ENCODE peak calls at places on chromosomes 7 and 10, in seven cellular contexts. L is neural progenitor cell; B is CD8-positive, alpha-beta T cell; Y is tibial nerve; E is spleen; U is heart left ventricle; I is upper lobe of left lung. P is an unnamed sample. For H3K4me1, the result is how much of the 10 kb centered on the place peaks cover.

GRCh38 chr7:74371381-74372059 is 82.2 kb upstream of the GTF2IRD1 start:
- DNase-seq in L (peak), B (no peak), Y (no peak), E (no peak), U (no peak), I (no peak), P (peak)

GRCh38 chr10:128875955-128876354 is 591.1 kb upstream of the MGMT start:
- DNase-seq in L (no peak), B (no peak), Y (peak), E (no peak), U (no peak), I (no peak), P (peak)

GRCh38 chr10:96705134-96705533 is 15.2 kb downstream of the PIK3AP1 start:
- DNase-seq in L (no peak), B (no peak), Y (no peak), E (no peak), U (no peak), I (no peak), P (no peak)

GRCh38 chr7:22934023-22934422 is 79.9 kb downstream of the HYCC1 start:
- DNase-seq in L (no peak), B (no peak), Y (no peak), E (no peak), U (no peak), I (no peak), P (no peak)

GRCh38 chr10:2917926-2918325 is 149.4 kb upstream of the PFKP start:
- DNase-seq in L (no peak), B (no peak), Y (no peak), E (no peak), U (no peak), I (no peak), P (no peak)

GRCh38 chr10:35324196-35324595 is 12.1 kb upstream of the CCNY start:
- DNase-seq in L (no peak), B (no peak), Y (no peak), E (no peak), U (no peak), I (no peak), P (no peak)

GRCh38 chr10:22874189-22874854 is 53.5 kb upstream of the ARMC3 start:
- DNase-seq in L (peak), B (no peak), Y (no peak), E (no peak), U (no peak), I (no peak), P (no peak)

GRCh38 chr7:138243430-138243829 is 167.2 kb downstream of the AKR1D1 start:
- DNase-seq in L (peak), B (no peak), Y (no peak), E (no peak), U (peak), I (no peak), P (peak)

GRCh38 chr7:141208539-141208938 is 134.7 kb downstream of the TMEM178B start:
- DNase-seq in L (no peak), B (no peak), Y (no peak), E (no peak), U (no peak), I (no peak), P (no peak)

GRCh38 chr7:24842029-24842428 is 84.8 kb upstream of the GSDME start:
- DNase-seq in L (no peak), B (no peak), Y (no peak), E (no peak), U (no peak), I (no peak), P (no peak)

GRCh38 chr7:105648561-105649401 is 67.5 kb upstream of the EFCAB10 start:
- DNase-seq in L (peak), B (no peak), Y (no peak), E (no peak), U (no peak), I (no peak), P (peak)

GRCh38 chr7:157674715-157675426 is 338.1 kb downstream of the DNAJB6 start:
- DNase-seq in L (no peak), B (peak), Y (peak), E (peak), U (no peak), I (peak), P (no peak)

GRCh38 chr10:120823251-120823650 is 27.9 kb upstream of the WDR11 start:
- DNase-seq in L (no peak), B (no peak), Y (no peak), E (no peak), U (no peak), I (no peak), P (peak)

GRCh38 chr10:10492420-10492819 is 525.3 kb upstream of the CELF2 start:
- DNase-seq in L (no peak), B (no peak), Y (no peak), E (no peak), U (no peak), I (no peak), P (no peak)

GRCh38 chr7:5774136-5774535 is 7.3 kb downstream of the RNF216 start:
- DNase-seq in L (no peak), B (no peak), Y (no peak), E (no peak), U (no peak), I (no peak), P (no peak)

GRCh38 chr7:8594115-8594514 is 160.7 kb downstream of the NXPH1 start:
- DNase-seq in L (no peak), B (no peak), Y (no peak), E (no peak), U (no peak), I (no peak), P (no peak)

GRCh38 chr10:14684363-14684762 is 90.3 kb downstream of the FAM107B start:
- DNase-seq in L (no peak), B (no peak), Y (no peak), E (no peak), U (no peak), I (no peak), P (peak)

GRCh38 chr7:32219416-32219815 is 149.2 kb upstream of the PDE1C start:
- DNase-seq in L (no peak), B (no peak), Y (no peak), E (no peak), U (no peak), I (no peak), P (no peak)

GRCh38 chr10:1048732-1049424 is at the start of gene IDI1:
- DNase-seq in L (peak), B (peak), Y (peak), E (peak), U (peak), I (peak), P (peak)
- H3K4me1 ChIP-seq in L (under half), B (half or more), Y (half or more), E (half or more), U (under half), I (half or more), P (under half)

GRCh38 chr10:77619964-77620703 is 17.5 kb downstream of the KCNMA1 start:
- DNase-seq in L (no peak), B (no peak), Y (no peak), E (no peak), U (no peak), I (peak), P (no peak)

GRCh38 chr10:77616766-77617165 is 20.8 kb downstream of the KCNMA1 start:
- DNase-seq in L (no peak), B (no peak), Y (no peak), E (no peak), U (no peak), I (no peak), P (no peak)

GRCh38 chr10:77618117-77618516 is 19.5 kb downstream of the KCNMA1 start:
- DNase-seq in L (no peak), B (no peak), Y (no peak), E (no peak), U (no peak), I (no peak), P (no peak)

GRCh38 chr10:77622822-77623410 is 14.7 kb downstream of the KCNMA1 start:
- DNase-seq in L (no peak), B (no peak), Y (no peak), E (no peak), U (no peak), I (no peak), P (no peak)

GRCh38 chr10:77620731-77621130 is 16.9 kb downstream of the KCNMA1 start:
- DNase-seq in L (no peak), B (no peak), Y (no peak), E (no peak), U (no peak), I (no peak), P (no peak)
- H3K27ac ChIP-seq in L (no peak), B (no peak), Y (no peak), E (no peak), U (no peak), I (no peak), P (no peak)

GRCh38 chr10:75610187-75610586 is 178.8 kb downstream of the LRMDA start:
- DNase-seq in L (no peak), B (no peak), Y (no peak), E (no peak), U (no peak), I (no peak), P (no peak)
- H3K4me1 ChIP-seq in L (under half), B (under half), Y (under half), E (under half), U (under half), I (under half), P (under half)

GRCh38 chr7:142321391-142321790 is 63.5 kb upstream of the PRSS58 start:
- DNase-seq in L (no peak), B (no peak), Y (no peak), E (no peak), U (no peak), I (no peak), P (no peak)

GRCh38 chr7:142320883-142321282 is 63.0 kb upstream of the PRSS58 start:
- DNase-seq in L (no peak), B (no peak), Y (no peak), E (no peak), U (no peak), I (no peak), P (no peak)

GRCh38 chr7:142319970-142320369 is 62.1 kb upstream of the PRSS58 start:
- DNase-seq in L (no peak), B (peak), Y (no peak), E (no peak), U (no peak), I (no peak), P (no peak)

GRCh38 chr7:142327555-142327954 is 69.7 kb upstream of the PRSS58 start:
- DNase-seq in L (peak), B (no peak), Y (no peak), E (no peak), U (no peak), I (no peak), P (no peak)

GRCh38 chr7:142323706-142324105 is 65.8 kb upstream of the PRSS58 start:
- DNase-seq in L (peak), B (peak), Y (no peak), E (no peak), U (no peak), I (peak), P (no peak)
- H3K27ac ChIP-seq in L (no peak), B (no peak), Y (no peak), E (peak), U (no peak), I (no peak), P (no peak)

GRCh38 chr7:151086802-151087246 is 549 bp downstream of the AGAP3 start:
- DNase-seq in L (peak), B (no peak), Y (no peak), E (peak), U (no peak), I (peak), P (peak)
- H3K4me1 ChIP-seq in L (under half), B (under half), Y (half or more), E (half or more), U (half or more), I (half or more), P (under half)

GRCh38 chr10:68027429-68027828 is 47.7 kb downstream of the HERC4 start:
- DNase-seq in L (no peak), B (no peak), Y (no peak), E (no peak), U (no peak), I (no peak), P (no peak)

GRCh38 chr10:68023292-68023691 is 51.8 kb downstream of the HERC4 start:
- DNase-seq in L (no peak), B (no peak), Y (no peak), E (no peak), U (no peak), I (no peak), P (no peak)
- H3K27ac ChIP-seq in L (no peak), B (no peak), Y (no peak), E (no peak), U (no peak), I (no peak), P (no peak)

DNA sequence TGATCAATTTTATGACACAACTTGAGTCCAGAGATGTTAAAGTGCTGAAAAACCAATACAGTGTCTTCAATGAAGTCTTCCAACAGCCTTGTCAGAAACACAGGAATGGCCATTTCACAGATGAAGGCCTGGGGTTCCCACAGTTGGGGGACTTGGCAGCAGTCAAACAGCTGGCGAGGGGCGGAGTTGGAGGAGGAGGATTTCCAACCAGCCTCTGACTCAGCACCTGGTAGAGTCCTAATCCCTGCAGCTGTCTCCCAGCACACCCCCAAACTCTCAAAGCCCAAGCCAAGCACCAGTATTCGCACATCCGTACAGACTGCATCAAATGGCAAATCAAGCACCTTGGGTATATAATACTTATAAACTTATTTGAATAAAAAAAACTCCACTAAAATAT is 28.0 kb downstream of the CTBP2 start:
- DNase-seq in L (peak), B (no peak), Y (no peak), E (peak), U (no peak), I (no peak), P (no peak)
- H3K4me1 ChIP-seq in L (half or more), B (under half), Y (under half), E (half or more), U (under half), I (under half), P (under half)

DNA sequence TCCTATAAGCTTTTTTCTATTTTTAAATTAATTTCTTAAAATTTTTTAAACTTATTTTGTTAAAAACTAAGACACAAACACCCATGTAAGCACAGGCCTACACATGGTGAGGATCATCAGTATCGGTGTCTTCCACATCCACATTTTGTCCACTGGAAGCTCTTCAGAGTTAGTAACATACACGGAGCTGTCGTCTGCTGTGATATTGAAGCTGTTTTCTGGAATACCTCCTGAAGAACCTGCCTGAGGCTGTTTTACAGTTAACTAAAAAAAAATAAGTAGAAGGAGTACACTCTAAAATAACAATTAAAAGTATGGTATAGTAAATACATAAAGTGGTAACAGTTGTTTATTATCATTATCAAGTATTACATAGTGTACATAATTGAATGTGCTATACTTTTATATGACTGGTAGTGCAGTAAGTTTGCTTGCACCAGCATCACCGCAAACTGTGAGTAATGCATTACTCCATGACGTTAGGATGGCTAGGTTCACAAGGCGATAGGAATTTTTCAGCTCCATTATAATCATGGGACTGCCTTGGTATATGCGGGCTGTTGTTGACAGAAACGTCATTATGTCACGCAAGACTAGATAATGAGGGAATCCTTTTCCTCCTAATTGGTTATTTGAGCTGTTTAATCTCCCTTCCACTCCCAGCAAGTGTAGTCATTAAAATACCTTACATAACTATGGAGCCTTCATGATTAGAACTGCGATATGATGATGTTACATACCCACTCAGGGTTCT is 17.5 kb downstream of the KLLN start:
- DNase-seq in L (peak), B (no peak), Y (no peak), E (no peak), U (no peak), I (no peak), P (peak)
- H3K27ac ChIP-seq in L (no peak), B (no peak), Y (no peak), E (no peak), U (no peak), I (no peak), P (peak)

DNA sequence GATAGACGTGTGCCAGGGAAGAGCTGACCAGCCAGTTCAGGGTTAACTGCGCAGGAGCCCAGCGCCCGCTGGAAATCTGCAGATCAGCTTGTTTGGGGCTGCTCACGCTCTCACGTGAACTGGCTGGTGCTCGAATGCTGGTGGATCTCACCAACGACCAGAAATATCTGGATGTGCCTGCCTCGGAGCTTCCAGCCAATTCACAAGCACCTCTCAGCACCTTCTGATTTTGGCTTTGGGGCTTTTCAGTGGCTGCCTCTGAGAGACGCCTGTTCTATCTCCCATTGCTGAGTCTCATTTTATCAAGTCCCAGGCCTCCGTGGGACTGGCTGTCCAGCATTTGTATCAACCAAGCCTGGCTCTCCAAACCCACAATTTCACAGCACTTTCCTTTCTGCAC is 131.9 kb upstream of the BTBD16 start:
- DNase-seq in L (no peak), B (no peak), Y (no peak), E (no peak), U (peak), I (no peak), P (no peak)
- H3K4me1 ChIP-seq in L (under half), B (under half), Y (half or more), E (under half), U (half or more), I (half or more), P (under half)

DNA sequence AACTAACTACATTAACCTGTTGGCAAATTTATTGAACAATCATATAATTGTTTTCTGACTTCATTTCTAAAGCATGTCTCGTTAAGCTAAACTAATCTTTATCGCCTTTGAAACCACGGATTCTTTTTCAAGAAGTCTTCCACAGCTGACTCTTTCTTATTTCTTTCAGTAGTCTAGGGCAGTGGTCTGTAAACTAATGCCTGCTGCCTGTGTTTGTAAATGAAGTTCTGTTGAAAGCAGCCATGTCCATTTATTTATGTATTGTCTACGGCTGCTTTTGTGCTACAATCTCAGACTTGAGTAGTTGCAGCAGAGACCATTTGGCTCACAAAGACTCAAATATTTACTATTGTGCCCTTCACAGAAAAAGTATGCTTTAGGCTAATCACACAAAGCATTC is 20.2 kb upstream of the ABLIM1 start:
- DNase-seq in L (peak), B (no peak), Y (no peak), E (no peak), U (no peak), I (no peak), P (no peak)
- H3K27ac ChIP-seq in L (peak), B (no peak), Y (peak), E (no peak), U (no peak), I (no peak), P (no peak)